ENCODE peak calls at places on chromosomes 6 and 20, in ten cellular contexts. P is Calu3; Y is GM23338; N is CD4-positive, alpha-beta T cell; B is IMR-90; M is fibroblast of pulmonary artery; O is uterus; I is HL-60; T is GM13977; K is neural crest cell. F is an unnamed sample.

GRCh38 chr20:44448753-44449546 is 26.7 kb upstream of the TTPAL start:
- DNase-seq in P (peak), Y (peak), N (no peak), B (no peak), M (no peak), O (no peak), I (no peak), T (peak), K (peak), F (peak)

GRCh38 chr6:15268130-15268908 is 22.4 kb downstream of the JARID2 start:
- DNase-seq in P (no peak), Y (peak), N (no peak), B (no peak), M (no peak), O (no peak), I (no peak), T (no peak), K (no peak), F (no peak)

GRCh38 chr6:120945905-120946594 is 388.2 kb downstream of the TBC1D32 start:
- DNase-seq in P (no peak), Y (no peak), N (no peak), B (no peak), M (no peak), O (no peak), I (no peak), T (no peak), K (no peak), F (no peak)

GRCh38 chr20:8664778-8665177 is 404.1 kb upstream of the PLCB4 start:
- DNase-seq in P (no peak), Y (peak), N (no peak), B (no peak), M (no peak), O (no peak), I (no peak), T (no peak), K (no peak), F (no peak)

GRCh38 chr20:61837200-61837599 is 228.5 kb downstream of the TAF4 start:
- DNase-seq in P (no peak), Y (no peak), N (no peak), B (no peak), M (no peak), O (no peak), I (no peak), T (no peak), K (no peak), F (no peak)

GRCh38 chr6:117956386-117956785 is 49.3 kb downstream of the SLC35F1 start:
- DNase-seq in P (no peak), Y (no peak), N (no peak), B (no peak), M (no peak), O (no peak), I (no peak), T (no peak), K (peak), F (no peak)

GRCh38 chr20:3784863-3785239 is 1.7 kb downstream of the CENPB start:
- DNase-seq in P (no peak), Y (no peak), N (no peak), B (no peak), M (no peak), O (no peak), I (no peak), T (no peak), K (no peak), F (no peak)

GRCh38 chr6:16700202-16700997 is 60.9 kb downstream of the ATXN1 start:
- DNase-seq in P (no peak), Y (peak), N (peak), B (no peak), M (no peak), O (no peak), I (no peak), T (no peak), K (no peak), F (no peak)

GRCh38 chr6:149852881-149853280 is 11.3 kb downstream of the LRP11 start:
- DNase-seq in P (no peak), Y (no peak), N (no peak), B (no peak), M (no peak), O (no peak), I (no peak), T (no peak), K (no peak), F (no peak)

GRCh38 chr6:151534576-151534975 is 40.8 kb downstream of the CCDC170 start:
- DNase-seq in P (no peak), Y (no peak), N (no peak), B (peak), M (peak), O (no peak), I (no peak), T (no peak), K (no peak), F (no peak)

GRCh38 chr20:60402209-60403058 is 444.2 kb downstream of the CDH26 start:
- DNase-seq in P (no peak), Y (no peak), N (no peak), B (no peak), M (no peak), O (no peak), I (no peak), T (no peak), K (no peak), F (no peak)

GRCh38 chr6:168061269-168062210 is 17.5 kb downstream of the FRMD1 start:
- DNase-seq in P (no peak), Y (no peak), N (no peak), B (no peak), M (no peak), O (no peak), I (no peak), T (no peak), K (no peak), F (no peak)

GRCh38 chr6:165060636-165061190 is 248.7 kb downstream of the C6orf118 start:
- DNase-seq in P (no peak), Y (no peak), N (no peak), B (no peak), M (no peak), O (no peak), I (no peak), T (no peak), K (no peak), F (no peak)

GRCh38 chr6:165056292-165056691 is 253.1 kb downstream of the C6orf118 start:
- DNase-seq in P (no peak), Y (no peak), N (no peak), B (no peak), M (no peak), O (no peak), I (no peak), T (no peak), K (no peak), F (no peak)

GRCh38 chr6:165052561-165053500 is 256.6 kb downstream of the C6orf118 start:
- DNase-seq in P (no peak), Y (no peak), N (no peak), B (no peak), M (no peak), O (no peak), I (no peak), T (no peak), K (no peak), F (no peak)

GRCh38 chr6:165059032-165059431 is 250.4 kb downstream of the C6orf118 start:
- DNase-seq in P (no peak), Y (no peak), N (no peak), B (no peak), M (peak), O (no peak), I (no peak), T (no peak), K (no peak), F (no peak)

DNA sequence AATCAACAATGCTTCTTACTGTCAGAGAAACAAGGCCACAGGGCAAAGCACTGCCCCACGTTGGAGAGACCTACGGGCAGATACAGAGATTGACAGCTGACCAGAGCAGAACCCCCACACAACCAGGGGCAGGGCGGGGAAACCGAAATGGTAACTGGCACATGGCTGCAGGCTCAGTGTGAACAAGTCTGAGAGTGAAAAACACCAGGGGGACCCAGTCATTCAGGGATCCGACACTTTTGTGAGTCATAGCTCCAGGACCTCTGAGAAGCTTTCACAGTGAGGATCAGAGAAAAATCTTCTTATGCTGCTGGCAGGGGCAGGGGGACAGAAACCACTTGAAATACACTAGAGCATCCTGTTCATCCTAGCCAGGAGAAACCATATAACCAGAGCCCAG is 254.2 kb downstream of the C6orf118 start:
- DNase-seq in P (peak), Y (no peak), N (no peak), B (no peak), M (no peak), O (no peak), I (no peak), T (no peak), K (no peak), F (no peak)
- TF ChIP-seq CTCF in P (no peak), Y (peak), N (no peak), B (no peak), M (no peak), O (no peak), I (no peak), T (no peak), K (no peak), F (no peak)

DNA sequence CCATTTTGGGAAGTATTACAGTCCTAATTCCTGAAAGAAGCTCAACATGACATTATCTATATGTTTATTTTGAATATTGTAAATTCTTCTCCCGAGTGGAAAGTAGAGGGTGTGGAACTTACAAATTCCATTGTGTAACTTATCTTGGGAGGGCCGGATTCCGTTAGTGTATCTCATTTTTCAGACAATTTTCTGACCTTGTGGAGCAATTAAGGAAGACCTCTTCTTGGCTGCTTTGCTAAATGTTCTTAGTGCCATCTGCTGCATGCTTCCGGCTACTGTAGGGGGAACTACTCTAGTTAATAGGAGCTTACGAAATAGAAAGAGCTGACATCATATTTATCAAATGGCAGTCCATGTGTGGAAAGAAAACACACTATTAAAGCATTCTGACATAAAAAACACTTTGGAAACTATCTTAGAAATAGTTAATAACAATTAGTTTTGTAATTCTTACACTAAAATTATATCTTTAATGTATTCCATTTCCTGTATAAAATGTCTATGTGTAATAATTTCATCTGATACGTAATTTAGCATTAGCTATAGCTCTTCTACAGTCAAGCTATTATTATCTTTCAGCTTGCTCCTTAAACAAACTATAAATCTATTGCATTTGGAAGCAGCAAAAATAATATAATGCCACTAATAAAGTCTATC is 41.5 kb upstream of the KCNQ5 start:
- DNase-seq in P (peak), Y (peak), N (no peak), B (peak), M (peak), O (no peak), I (peak), T (no peak), K (no peak), F (peak)
- TF ChIP-seq CTCF in P (peak), Y (peak), N (no peak), B (peak), M (peak), O (no peak), I (peak), T (no peak), K (peak), F (peak)

GRCh38 chr6:165858571-165858970 is 195.5 kb upstream of the PDE10A start:
- DNase-seq in P (no peak), Y (peak), N (no peak), B (peak), M (peak), O (no peak), I (no peak), T (no peak), K (no peak), F (no peak)
- TF ChIP-seq CTCF in P (no peak), Y (peak), N (no peak), B (peak), M (peak), O (peak), I (no peak), T (no peak), K (peak), F (no peak)

GRCh38 chr6:106290954-106291353 is 34.6 kb downstream of the ATG5 start:
- DNase-seq in P (no peak), Y (no peak), N (no peak), B (no peak), M (no peak), O (no peak), I (peak), T (no peak), K (no peak), F (no peak)

GRCh38 chr6:106290032-106290431 is 35.5 kb downstream of the ATG5 start:
- DNase-seq in P (no peak), Y (no peak), N (no peak), B (no peak), M (no peak), O (no peak), I (no peak), T (no peak), K (no peak), F (no peak)

GRCh38 chr6:106287215-106287614 is 38.3 kb downstream of the ATG5 start:
- DNase-seq in P (no peak), Y (peak), N (no peak), B (no peak), M (no peak), O (no peak), I (no peak), T (no peak), K (no peak), F (no peak)

GRCh38 chr6:106293113-106293512 is 32.4 kb downstream of the ATG5 start:
- DNase-seq in P (no peak), Y (no peak), N (no peak), B (no peak), M (no peak), O (no peak), I (no peak), T (no peak), K (no peak), F (no peak)
- TF ChIP-seq CTCF in P (no peak), Y (no peak), N (no peak), B (no peak), M (no peak), O (no peak), I (no peak), T (no peak), K (no peak), F (no peak)

GRCh38 chr6:38194282-38194572 is 374.7 kb downstream of the ZFAND3 start:
- DNase-seq in P (no peak), Y (no peak), N (no peak), B (no peak), M (no peak), O (no peak), I (no peak), T (no peak), K (no peak), F (no peak)

GRCh38 chr6:38194589-38194988 is 375.1 kb downstream of the ZFAND3 start:
- DNase-seq in P (no peak), Y (no peak), N (no peak), B (no peak), M (no peak), O (no peak), I (no peak), T (no peak), K (no peak), F (no peak)

GRCh38 chr6:38195113-38195635 is 375.6 kb downstream of the ZFAND3 start:
- DNase-seq in P (no peak), Y (no peak), N (no peak), B (no peak), M (no peak), O (no peak), I (no peak), T (no peak), K (no peak), F (no peak)

GRCh38 chr6:38193486-38194281 is 374.2 kb downstream of the ZFAND3 start:
- DNase-seq in P (no peak), Y (no peak), N (no peak), B (no peak), M (no peak), O (no peak), I (no peak), T (no peak), K (no peak), F (no peak)

GRCh38 chr6:38198219-38198618 is 378.7 kb downstream of the ZFAND3 start:
- DNase-seq in P (no peak), Y (no peak), N (no peak), B (no peak), M (no peak), O (no peak), I (no peak), T (no peak), K (no peak), F (no peak)
- TF ChIP-seq CTCF in P (no peak), Y (no peak), N (no peak), B (no peak), M (no peak), O (no peak), I (no peak), T (no peak), K (no peak), F (no peak)

DNA sequence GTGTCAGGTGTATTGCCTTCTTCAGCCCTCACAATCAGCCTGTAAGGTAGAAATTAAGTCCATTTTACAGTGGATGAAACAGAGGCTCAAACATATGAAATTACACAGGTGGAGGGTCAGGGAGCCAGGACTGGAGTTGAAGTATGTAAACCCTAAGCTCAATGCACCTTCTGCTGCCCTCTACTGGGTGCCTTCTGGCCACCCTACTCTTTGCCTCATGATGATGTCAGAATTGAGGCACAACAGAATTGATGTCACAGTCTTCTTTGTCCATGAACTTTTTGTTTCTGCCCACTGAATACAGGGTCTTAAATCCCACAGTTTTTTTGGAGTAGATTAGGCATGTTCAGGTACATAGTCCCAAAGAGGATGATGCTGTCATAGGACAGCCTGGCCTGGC is 400.8 kb upstream of the CHD6 start:
- DNase-seq in P (peak), Y (no peak), N (no peak), B (no peak), M (no peak), O (no peak), I (no peak), T (no peak), K (no peak), F (no peak)
- TF ChIP-seq CTCF in P (no peak), Y (no peak), N (no peak), B (no peak), M (no peak), O (no peak), I (peak), T (peak), K (peak), F (no peak)

GRCh38 chr6:102798631-102799030 is 1405.1 kb downstream of the GRIK2 start:
- DNase-seq in P (no peak), Y (peak), N (no peak), B (no peak), M (no peak), O (no peak), I (no peak), T (no peak), K (peak), F (no peak)
- TF ChIP-seq CTCF in P (no peak), Y (peak), N (no peak), B (no peak), M (no peak), O (no peak), I (no peak), T (peak), K (peak), F (no peak)

DNA sequence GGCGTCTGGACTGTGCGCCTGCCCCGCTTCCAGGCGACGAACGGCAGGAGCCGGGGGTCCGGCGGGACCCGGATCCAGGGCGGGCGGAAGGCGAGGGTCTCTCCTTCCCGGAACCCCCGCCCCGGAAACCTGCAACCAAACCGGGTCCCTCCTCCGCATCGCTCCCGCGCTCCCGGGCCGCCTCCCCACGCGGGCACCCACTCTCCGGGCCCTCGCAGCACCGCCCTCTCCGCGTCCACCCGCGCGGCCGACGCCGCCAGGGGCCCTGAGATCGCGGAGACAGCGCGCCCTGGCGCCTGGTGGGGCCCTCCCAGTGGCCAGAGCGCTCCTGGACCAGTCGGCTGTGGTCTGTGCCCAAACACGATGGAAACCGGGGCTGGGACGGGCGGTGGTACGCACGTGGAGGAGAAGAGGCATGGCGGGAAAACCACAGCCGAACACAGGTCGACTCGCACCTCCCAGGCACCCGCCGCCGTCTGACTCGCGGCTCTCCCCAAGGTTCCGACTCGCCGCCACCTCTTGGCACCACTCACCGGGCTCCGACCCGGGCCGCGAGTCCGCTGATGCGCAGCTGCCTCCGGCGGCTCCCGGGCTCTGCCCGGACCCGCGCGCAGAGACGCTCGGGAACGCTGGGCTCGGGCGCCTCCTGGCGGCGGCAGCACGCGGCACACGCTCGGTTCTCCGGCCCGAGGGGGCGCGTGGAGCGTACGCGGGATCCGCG is 7.9 kb downstream of the NKX2-2 start:
- DNase-seq in P (peak), Y (peak), N (peak), B (peak), M (peak), O (no peak), I (peak), T (peak), K (peak), F (peak)
- TF ChIP-seq CTCF in P (peak), Y (peak), N (peak), B (peak), M (peak), O (peak), I (peak), T (peak), K (peak), F (peak)

GRCh38 chr6:41694815-41695536 is 40.4 kb downstream of the TFEB start:
- DNase-seq in P (no peak), Y (no peak), N (no peak), B (peak), M (peak), O (no peak), I (no peak), T (no peak), K (no peak), F (no peak)
- TF ChIP-seq CTCF in P (no peak), Y (no peak), N (no peak), B (no peak), M (no peak), O (no peak), I (no peak), T (no peak), K (no peak), F (no peak)

DNA sequence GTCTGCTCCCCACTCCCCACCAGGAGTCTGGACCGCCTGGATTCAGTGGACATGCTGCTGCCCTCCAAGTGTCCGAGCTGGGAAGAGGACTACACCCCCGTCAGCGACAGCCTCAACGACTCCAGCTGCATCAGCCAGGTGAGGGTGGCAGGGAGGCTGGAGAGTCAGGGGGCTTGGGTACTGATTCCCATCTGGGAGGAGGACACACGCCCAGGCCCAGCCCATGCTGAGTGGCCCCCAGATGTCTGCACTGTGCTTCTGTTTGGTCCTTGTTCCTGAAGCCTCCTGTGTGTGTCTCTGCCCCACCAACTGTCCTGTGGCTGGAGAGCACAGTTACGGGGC is 101.6 kb upstream of the MYL9 start:
- DNase-seq in P (no peak), Y (no peak), N (no peak), B (no peak), M (no peak), O (no peak), I (no peak), T (no peak), K (no peak), F (no peak)
- TF ChIP-seq CTCF in P (no peak), Y (no peak), N (peak), B (no peak), M (no peak), O (no peak), I (no peak), T (no peak), K (peak), F (peak)